ENCODE peak calls at places on chromosomes 6 and 20, in six cellular contexts. Q is gastrocnemius medialis, A is uterus, N is pancreas, G is AG10803, L is AG04450. E is an unnamed sample.
A peak's percentile ranks its signal among the peaks of the same experiment; 100 is the strongest.

GRCh38 chr20:25020901-25021301 is 28.4 kb upstream of the APMAP start:
- DNase-seq in Q (peak; percentile 84), N (peak; percentile 64), L (no peak), G (no peak), A (no peak), E (no peak)

GRCh38 chr6:133396225-133396624 is 155.1 kb downstream of the EYA4 start:
- DNase-seq in G (no peak), N (no peak), Q (peak; percentile 28), L (no peak), A (no peak), E (peak; percentile 18)

GRCh38 chr6:1575213-1576041 is 34.3 kb upstream of the FOXC1 start:
- DNase-seq in Q (no peak), N (no peak), L (no peak), G (peak; percentile 8), A (peak; percentile 34), E (peak; percentile 59)

GRCh38 chr6:147772724-147773123 is 264.2 kb downstream of the SAMD5 start:
- DNase-seq in N (no peak), G (no peak), Q (no peak), A (no peak), L (no peak), E (no peak)

GRCh38 chr6:36290668-36291620 is 21.1 kb downstream of the PNPLA1 start:
- DNase-seq in Q (no peak), G (peak; percentile 31), N (peak; percentile 48), A (no peak), L (no peak), E (peak; percentile 43)

GRCh38 chr6:6987749-6988148 is 120.0 kb upstream of the RREB1 start:
- DNase-seq in N (no peak), A (no peak), Q (no peak), L (no peak), G (no peak), E (no peak)

GRCh38 chr6:84554706-84555105 is 209.7 kb downstream of the TBX18 start:
- DNase-seq in A (no peak), G (no peak), Q (no peak), L (no peak), N (no peak), E (peak; percentile 10)

GRCh38 chr6:113050979-113051378 is 703.8 kb downstream of the RFPL4B start:
- DNase-seq in Q (no peak), A (no peak), G (no peak), L (no peak), N (no peak), E (no peak)

GRCh38 chr6:138238368-138238767 is 20.1 kb upstream of the PBOV1 start:
- DNase-seq in N (no peak), G (no peak), L (no peak), Q (no peak), A (no peak), E (no peak)

GRCh38 chr6:3591970-3592369 is 135.1 kb upstream of the SLC22A23 start:
- DNase-seq in N (no peak), A (no peak), G (no peak), Q (no peak), L (no peak), E (no peak)

GRCh38 chr6:159134701-159135364 is 34.4 kb upstream of the FNDC1 start:
- DNase-seq in L (no peak), G (peak; percentile 50), Q (peak; percentile 57), N (peak; percentile 78), A (peak; percentile 27), E (peak; percentile 70)

GRCh38 chr6:48318670-48319069 is 207.7 kb upstream of the PTCHD4 start:
- DNase-seq in N (no peak), L (no peak), G (no peak), A (no peak), Q (no peak), E (no peak)

GRCh38 chr6:165630544-165630953 is 32.5 kb downstream of the PDE10A start:
- DNase-seq in A (no peak), L (no peak), Q (no peak), N (no peak), G (no peak), E (no peak)

GRCh38 chr6:154615483-154616025 is 105.1 kb upstream of the CNKSR3 start:
- DNase-seq in N (peak; percentile 89), A (peak; percentile 62), Q (peak; percentile 17), G (peak; percentile 39), L (peak; percentile 32), E (peak; percentile 87)

GRCh38 chr6:15642276-15642675 is 20.6 kb downstream of the DTNBP1 start:
- DNase-seq in N (no peak), Q (no peak), G (no peak), L (no peak), A (no peak), E (no peak)

GRCh38 chr6:44537306-44538049 is 150.0 kb downstream of the CDC5L start:
- DNase-seq in G (no peak), Q (no peak), N (no peak), A (no peak), L (no peak), E (no peak)

GRCh38 chr20:59938696-59939051 is 1.4 kb downstream of the PPP1R3D start:
- DNase-seq in A (peak; percentile 23), L (no peak), N (peak; percentile 65), Q (peak; percentile 96), G (peak; percentile 47), E (no peak)

GRCh38 chr6:118844915-118845314 is 49.0 kb upstream of the ASF1A start:
- DNase-seq in A (no peak), G (no peak), Q (no peak), L (no peak), N (no peak), E (no peak)

GRCh38 chr6:88730602-88731001 is 232.8 kb downstream of the RNGTT start:
- DNase-seq in L (no peak), Q (no peak), A (no peak), N (no peak), G (peak; percentile 26), E (peak; percentile 69)

GRCh38 chr6:104887350-104887749 is 27.6 kb upstream of the HACE1 start:
- DNase-seq in L (peak; percentile 6), N (no peak), G (peak; percentile 12), Q (no peak), A (no peak), E (peak; percentile 49)

GRCh38 chr6:113185299-113185698 is 671.8 kb upstream of the MARCKS start:
- DNase-seq in G (peak; percentile 30), L (peak; percentile 16), A (no peak), N (no peak), Q (no peak), E (peak; percentile 29)

GRCh38 chr6:25312034-25312620 is 33.0 kb downstream of the CARMIL1 start:
- DNase-seq in L (no peak), G (peak; percentile 87), Q (no peak), A (no peak), N (no peak), E (peak; percentile 88)

GRCh38 chr6:111267764-111268333 is 180.5 kb downstream of the SLC16A10 start:
- DNase-seq in L (no peak), A (no peak), Q (no peak), N (no peak), G (no peak), E (no peak)

GRCh38 chr6:111259089-111259831 is 172.0 kb downstream of the SLC16A10 start:
- DNase-seq in A (peak; percentile 99), G (peak; percentile 99), L (peak; percentile 99), N (peak; percentile 99), Q (peak; percentile 99), E (peak; percentile 100)

GRCh38 chr6:111265842-111266241 is 178.5 kb downstream of the SLC16A10 start:
- DNase-seq in A (no peak), Q (no peak), N (no peak), L (no peak), G (no peak), E (peak; percentile 19)

GRCh38 chr6:111260570-111261298 is 173.4 kb downstream of the SLC16A10 start:
- DNase-seq in Q (no peak), G (no peak), N (no peak), L (no peak), A (no peak), E (no peak)

GRCh38 chr6:111263837-111264236 is 176.5 kb downstream of the SLC16A10 start:
- DNase-seq in L (no peak), G (peak; percentile 64), A (no peak), N (no peak), Q (no peak), E (peak; percentile 56)
- H3K4me3 ChIP-seq in L (no peak overlapping the region), G (no peak overlapping the region), A (no peak overlapping the region), N (no peak overlapping the region), Q (no peak overlapping the region), E (no peak overlapping the region)

GRCh38 chr6:29008089-29008488 is 3.0 kb upstream of the ZNF311 start:
- DNase-seq in L (no peak), G (no peak), N (no peak), Q (no peak), A (no peak), E (no peak)
- TF ChIP-seq CTCF in L (no peak), G (no peak), N (no peak), Q (no peak), A (no peak), E (no peak)

GRCh38 chr6:37658121-37658520 is 39.6 kb downstream of the MDGA1 start:
- DNase-seq in G (no peak), N (no peak), A (no peak), L (no peak), Q (no peak), E (no peak)
- H3K4me3 ChIP-seq in G (no peak overlapping the region), N (no peak overlapping the region), A (no peak overlapping the region), L (no peak overlapping the region), Q (no peak overlapping the region), E (no peak overlapping the region)

DNA sequence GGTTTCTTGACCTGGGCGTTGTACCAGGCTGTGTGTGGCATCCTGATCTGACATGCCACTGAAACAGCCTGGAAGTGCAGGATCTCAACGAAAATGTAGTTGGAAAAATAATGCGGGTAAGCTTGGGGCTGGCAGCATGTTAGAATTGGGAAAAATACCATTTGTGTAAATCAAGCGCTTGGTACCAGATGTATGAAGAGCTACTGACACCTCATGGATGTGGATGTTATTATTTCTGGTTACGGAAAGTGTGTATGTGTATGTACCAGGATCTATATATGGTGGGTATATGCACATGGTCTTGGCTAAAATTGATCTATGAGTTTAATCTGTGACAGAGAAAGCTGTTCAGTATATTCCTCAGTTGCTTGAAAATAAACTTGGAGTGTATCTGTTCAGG is 22.7 kb downstream of the HIVEP1 start:
- DNase-seq in N (no peak), L (no peak), G (peak; percentile 18), A (no peak), Q (no peak), E (peak; percentile 25)
- TF ChIP-seq CTCF in N (no peak), L (no peak), G (peak; percentile 38), A (no peak), Q (no peak), E (no peak)

DNA sequence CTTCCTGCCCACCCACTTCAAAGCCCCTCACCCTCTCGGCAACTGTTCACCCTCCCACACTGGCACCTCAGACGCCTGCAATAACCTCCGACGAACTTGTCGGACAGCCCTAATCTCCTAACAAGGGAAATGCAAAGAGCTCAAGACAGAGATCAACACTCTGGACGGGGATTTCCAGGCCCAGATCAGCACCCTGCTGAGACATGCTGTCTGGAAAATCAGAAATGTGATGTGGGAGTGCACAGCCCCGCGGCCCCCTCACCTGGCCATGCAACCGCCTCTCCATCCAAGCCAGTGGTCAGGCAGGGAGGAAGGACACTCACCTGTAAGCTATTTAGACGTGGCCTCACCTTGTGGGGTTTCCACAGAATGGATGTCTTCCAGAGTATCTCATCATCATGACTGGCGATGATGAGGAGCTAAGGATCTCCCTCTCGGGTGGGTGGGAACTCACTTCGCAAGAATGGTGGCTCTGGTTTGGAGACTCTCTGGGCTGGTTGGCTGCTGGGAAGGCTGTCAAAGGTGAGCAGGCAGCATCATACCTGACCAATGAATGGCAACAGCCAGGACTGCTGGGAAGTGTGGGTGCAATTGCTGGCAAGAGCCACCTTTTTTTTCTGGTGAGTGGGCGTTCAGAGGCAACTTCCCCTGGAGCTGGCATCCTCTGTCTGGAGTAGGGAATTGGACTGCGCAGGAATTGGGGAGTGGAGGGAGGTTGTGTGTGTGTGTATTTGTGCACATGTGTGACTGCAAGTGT is 28.1 kb upstream of the ADTRP start:
- DNase-seq in G (no peak), L (no peak), A (no peak), N (no peak), Q (no peak), E (no peak)
- H3K4me3 ChIP-seq in G (no peak overlapping the region), L (no peak overlapping the region), A (no peak overlapping the region), N (no peak overlapping the region), Q (no peak overlapping the region), E (no peak overlapping the region)

GRCh38 chr20:40811660-40812414 is 122.8 kb upstream of the MAFB start:
- DNase-seq in L (no peak), G (no peak), Q (no peak), A (no peak), N (no peak), E (no peak)
- TF ChIP-seq CTCF in L (no peak), G (peak; percentile 0), Q (no peak), A (no peak), N (no peak), E (no peak)